ENCODE peak calls at places on chromosome 13, in ten cellular contexts. S is ascending aorta, D is upper lobe of left lung, G is kidney, H is Peyer's patch, I is aorta, P is cardiac muscle cell, O is astrocyte, V is left lung, F is uterus. R is an unnamed sample.

GRCh38 chr13:36341718-36342117 is 4.5 kb downstream of the SPART start:
- DNase-seq in H (no peak), I (no peak), F (no peak), P (no peak), O (peak; percentile 58), G (no peak), D (no peak), S (no peak), V (no peak), R (no peak)

GRCh38 chr13:99721606-99722384 is 220.5 kb downstream of the TM9SF2 start:
- DNase-seq in F (no peak), S (no peak), V (no peak), I (no peak), G (no peak), O (no peak), P (no peak), H (no peak), D (no peak), R (no peak)

GRCh38 chr13:31090921-31091624 is 70.6 kb downstream of the HSPH1 start:
- DNase-seq in G (no peak), F (no peak), V (no peak), H (no peak), O (no peak), S (peak; percentile 52), D (peak; percentile 43), P (no peak), I (no peak), R (no peak)

GRCh38 chr13:27662738-27663470 is 41.2 kb downstream of the POLR1D start:
- DNase-seq in H (no peak), O (no peak), F (no peak), P (no peak), I (no peak), D (no peak), G (no peak), S (no peak), V (no peak), R (no peak)

GRCh38 chr13:84433024-84433423 is 550.8 kb upstream of the SLITRK1 start:
- DNase-seq in O (peak; percentile 93), I (no peak), S (no peak), H (no peak), V (no peak), F (no peak), P (no peak), G (no peak), D (no peak), R (no peak)

GRCh38 chr13:102145750-102146149 is 256.1 kb downstream of the FGF14 start:
- DNase-seq in I (no peak), G (no peak), V (no peak), S (no peak), O (no peak), F (no peak), H (no peak), P (no peak), D (no peak), R (no peak)

GRCh38 chr13:53189162-53189561 is 160.5 kb downstream of the OLFM4 start:
- DNase-seq in V (no peak), P (no peak), D (no peak), S (no peak), I (no peak), O (no peak), H (no peak), G (no peak), F (no peak), R (no peak)

GRCh38 chr13:72850959-72851677 is 69.2 kb downstream of the PIBF1 start:
- DNase-seq in P (no peak), H (peak; percentile 66), D (peak; percentile 46), V (no peak), O (no peak), S (no peak), G (peak; percentile 71), I (no peak), F (no peak), R (peak; percentile 97)

GRCh38 chr13:101916108-101916757 is 463.8 kb downstream of the ITGBL1 start:
- DNase-seq in G (peak; percentile 73), S (no peak), V (no peak), F (no peak), H (no peak), O (no peak), P (peak; percentile 63), I (peak; percentile 42), D (peak; percentile 64), R (peak; percentile 46)

GRCh38 chr13:30159446-30159839 is 147.9 kb downstream of the KATNAL1 start:
- DNase-seq in P (no peak), V (no peak), O (peak; percentile 89), S (no peak), H (peak; percentile 5), I (no peak), D (no peak), G (no peak), F (no peak), R (no peak)

GRCh38 chr13:19838726-19839342 is 24.6 kb downstream of the ZMYM5 start:
- DNase-seq in H (no peak), F (no peak), G (no peak), D (no peak), S (no peak), I (no peak), O (peak; percentile 79), P (no peak), V (no peak), R (no peak)

GRCh38 chr13:40205771-40206240 is 460.6 kb downstream of the FOXO1 start:
- DNase-seq in S (no peak), V (no peak), H (no peak), O (no peak), I (no peak), F (no peak), P (no peak), G (no peak), D (no peak), R (no peak)

GRCh38 chr13:66887088-66887487 is 343.0 kb downstream of the PCDH9 start:
- DNase-seq in G (no peak), S (no peak), F (no peak), O (peak; percentile 78), H (no peak), I (no peak), P (no peak), D (no peak), V (no peak), R (no peak)

GRCh38 chr13:43648733-43649132 is 138.0 kb downstream of the ENOX1 start:
- DNase-seq in F (no peak), P (peak; percentile 18), H (no peak), G (no peak), S (no peak), O (peak; percentile 17), V (no peak), I (no peak), D (no peak), R (no peak)

GRCh38 chr13:76035711-76036110 is 399.6 kb downstream of the LMO7 start:
- DNase-seq in F (no peak), V (no peak), P (no peak), I (no peak), O (no peak), G (no peak), H (no peak), D (no peak), S (no peak), R (no peak)

GRCh38 chr13:21034602-21035190 is 26.7 kb downstream of the LATS2 start:
- DNase-seq in O (peak; percentile 65), P (peak; percentile 23), H (no peak), G (no peak), I (no peak), V (no peak), D (no peak), S (no peak), F (no peak), R (no peak)
- H3K27ac ChIP-seq in O (peak overlapping the region; percentile 44), P (no peak overlapping the region), H (no peak overlapping the region), G (peak overlapping the region; percentile 91), I (no peak overlapping the region), V (peak overlapping the region; percentile 80), D (peak overlapping the region; percentile 78), S (peak overlapping the region; percentile 70), F (peak overlapping the region; percentile 70), R (no peak overlapping the region)

GRCh38 chr13:46134961-46135522 is 30.2 kb upstream of the CPB2 start:
- DNase-seq in V (no peak), S (no peak), P (peak; percentile 72), I (no peak), F (no peak), G (no peak), O (peak; percentile 18), D (no peak), H (no peak), R (no peak)
- H3K36me3 ChIP-seq in V (no peaks in the 10 kb centered on the region), S (no peaks in the 10 kb centered on the region), P (no peaks in the 10 kb centered on the region), I (no peaks in the 10 kb centered on the region), F (no peaks in the 10 kb centered on the region), G (no peaks in the 10 kb centered on the region), O (no peaks in the 10 kb centered on the region), D (peaks cover 7% of the 10 kb centered on the region), H (no peaks in the 10 kb centered on the region), R (peaks cover 2% of the 10 kb centered on the region)

GRCh38 chr13:111895896-111896821 is 170.8 kb upstream of the SOX1 start:
- DNase-seq in I (no peak), D (peak; percentile 25), H (no peak), S (no peak), F (no peak), V (no peak), P (no peak), G (no peak), O (no peak), R (peak; percentile 44)

GRCh38 chr13:111897178-111897845 is 169.6 kb upstream of the SOX1 start:
- DNase-seq in D (no peak), S (no peak), G (no peak), O (no peak), V (no peak), F (no peak), H (no peak), P (no peak), I (no peak), R (peak; percentile 26)

GRCh38 chr13:111893071-111893606 is 173.8 kb upstream of the SOX1 start:
- DNase-seq in H (no peak), V (no peak), P (peak; percentile 81), G (peak; percentile 52), O (no peak), D (peak; percentile 59), S (no peak), F (no peak), I (no peak), R (no peak)

GRCh38 chr13:111897846-111898215 is 169.1 kb upstream of the SOX1 start:
- DNase-seq in I (no peak), H (no peak), D (no peak), V (no peak), P (no peak), F (no peak), G (no peak), O (no peak), S (no peak), R (no peak)

GRCh38 chr13:111893607-111894443 is 173.1 kb upstream of the SOX1 start:
- DNase-seq in D (peak; percentile 54), F (no peak), G (no peak), V (no peak), H (no peak), P (peak; percentile 32), O (no peak), I (no peak), S (no peak), R (no peak)
- H3K27ac ChIP-seq in D (no peak overlapping the region), F (no peak overlapping the region), G (no peak overlapping the region), V (no peak overlapping the region), H (no peak overlapping the region), P (no peak overlapping the region), O (no peak overlapping the region), I (no peak overlapping the region), S (no peak overlapping the region), R (no peak overlapping the region)

DNA sequence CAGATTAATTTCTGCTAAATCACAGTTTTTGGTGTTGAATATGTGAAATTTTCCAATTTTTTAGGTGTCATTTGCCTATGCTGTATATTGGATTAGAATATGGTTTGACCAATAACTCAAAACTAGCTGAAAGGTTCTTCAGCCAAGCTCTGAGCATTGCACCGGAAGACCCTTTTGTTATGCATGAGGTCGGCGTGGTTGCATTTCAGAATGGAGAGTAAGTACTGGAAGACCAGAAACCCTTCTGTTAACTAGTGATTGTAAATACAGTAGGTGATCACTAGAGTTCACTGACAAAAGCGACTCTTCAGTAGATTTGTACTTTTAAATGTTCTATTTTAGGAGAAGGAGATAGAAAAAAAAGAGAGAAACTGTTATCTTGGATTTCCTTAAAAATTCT is 22.3 kb downstream of the CDC16 start:
- DNase-seq in O (no peak), P (no peak), D (no peak), I (no peak), G (no peak), F (no peak), V (no peak), H (no peak), S (no peak), R (no peak)
- H3K36me3 ChIP-seq in O (peaks cover 65% of the 10 kb centered on the region), P (peaks cover 61% of the 10 kb centered on the region), D (peaks cover 62% of the 10 kb centered on the region), I (peaks cover 2% of the 10 kb centered on the region), G (peaks cover 32% of the 10 kb centered on the region), F (no peaks in the 10 kb centered on the region), V (no peaks in the 10 kb centered on the region), H (no peaks in the 10 kb centered on the region), S (peaks cover 96% of the 10 kb centered on the region), R (peaks cover 24% of the 10 kb centered on the region)

R was measured in right lobe of liver.